ENCODE peak calls at places on chromosome 10, in four cellular contexts. L, R, P and F are unnamed samples.

GRCh38 chr10:116770281-116770680 is 27.9 kb upstream of the HSPA12A start:
- DNase-seq in L (no peak), R (no peak), P (no peak), F (no peak)

GRCh38 chr10:80413152-80413996 is 5.0 kb downstream of the PRXL2A start:
- DNase-seq in L (no peak), R (no peak), P (no peak), F (peak; percentile 21)

GRCh38 chr10:96225119-96225518 is 46.2 kb downstream of the BLNK start:
- DNase-seq in L (no peak), R (no peak), P (no peak), F (no peak)

GRCh38 chr10:52563361-52563760 is 209.2 kb downstream of the MBL2 start:
- DNase-seq in L (no peak), R (no peak), P (no peak), F (no peak)

GRCh38 chr10:48463318-48464003 is 141.4 kb downstream of the ARHGAP22 start:
- DNase-seq in L (no peak), R (no peak), P (peak; percentile 77), F (no peak)

GRCh38 chr10:43389867-43390266 is 18.4 kb downstream of the FXYD4 start:
- DNase-seq in L (no peak), R (no peak), P (peak; percentile 76), F (no peak)

GRCh38 chr10:787933-788651 is 98.6 kb upstream of the DIP2C start:
- DNase-seq in L (no peak), R (no peak), P (no peak), F (no peak)

GRCh38 chr10:59006511-59007306 is 169.7 kb upstream of the PHYHIPL start:
- DNase-seq in L (peak; percentile 86), R (no peak), P (no peak), F (no peak)

GRCh38 chr10:103768345-103768744 is 87.0 kb downstream of the SH3PXD2A start:
- DNase-seq in L (no peak), R (no peak), P (no peak), F (no peak)

GRCh38 chr10:22712959-22713852 is 1.2 kb downstream of the PIP4K2A start:
- DNase-seq in L (peak; percentile 29), R (peak; percentile 50), P (peak; percentile 58), F (peak; percentile 28)

GRCh38 chr10:45425628-45426563 is 51.9 kb downstream of the ALOX5 start:
- DNase-seq in L (no peak), R (no peak), P (no peak), F (no peak)

GRCh38 chr10:51770719-51771118 is 71.3 kb upstream of the CSTF2T start:
- DNase-seq in L (peak; percentile 1), R (no peak), P (no peak), F (no peak)

GRCh38 chr10:31419394-31420063 is 100.5 kb downstream of the ZEB1 start:
- DNase-seq in L (no peak), R (no peak), P (no peak), F (no peak)

GRCh38 chr10:28532509-28533314 is at the start of gene WAC:
- DNase-seq in L (peak; percentile 79), R (peak; percentile 84), P (peak; percentile 96), F (peak; percentile 97)

GRCh38 chr10:1531883-1532597 is 205.3 kb downstream of the ADARB2 start:
- DNase-seq in L (no peak), R (no peak), P (no peak), F (no peak)

GRCh38 chr10:33801705-33802104 is 467.2 kb upstream of the NRP1 start:
- DNase-seq in L (peak; percentile 85), R (no peak), P (no peak), F (no peak)

GRCh38 chr10:44788147-44788819 is 122.9 kb upstream of the TMEM72 start:
- DNase-seq in L (no peak), R (no peak), P (no peak), F (no peak)

GRCh38 chr10:57825015-57825414 is 442.7 kb downstream of the IPMK start:
- DNase-seq in L (no peak), R (no peak), P (no peak), F (no peak)

GRCh38 chr10:8060010-8060703 is 5.7 kb downstream of the GATA3 start:
- DNase-seq in L (no peak), R (no peak), P (no peak), F (no peak)

GRCh38 chr10:55822096-55822495 is 539.0 kb downstream of the ZWINT start:
- DNase-seq in L (no peak), R (no peak), P (no peak), F (peak; percentile 25)

GRCh38 chr10:55820071-55820470 is 541.0 kb downstream of the ZWINT start:
- DNase-seq in L (no peak), R (no peak), P (no peak), F (peak; percentile 45)

GRCh38 chr10:55820478-55820877 is 540.6 kb downstream of the ZWINT start:
- DNase-seq in L (no peak), R (no peak), P (no peak), F (no peak)
- TF ChIP-seq ELF4 in L (no peak), R (no peak), P (no peak), F (no peak)

GRCh38 chr10:128124813-128125403 is 1.3 kb downstream of the MKI67 start:
- DNase-seq in L (no peak), R (no peak), P (peak; percentile 12), F (no peak)
- TF ChIP-seq ELF4 in L (no peak), R (no peak), P (no peak), F (no peak)

DNA sequence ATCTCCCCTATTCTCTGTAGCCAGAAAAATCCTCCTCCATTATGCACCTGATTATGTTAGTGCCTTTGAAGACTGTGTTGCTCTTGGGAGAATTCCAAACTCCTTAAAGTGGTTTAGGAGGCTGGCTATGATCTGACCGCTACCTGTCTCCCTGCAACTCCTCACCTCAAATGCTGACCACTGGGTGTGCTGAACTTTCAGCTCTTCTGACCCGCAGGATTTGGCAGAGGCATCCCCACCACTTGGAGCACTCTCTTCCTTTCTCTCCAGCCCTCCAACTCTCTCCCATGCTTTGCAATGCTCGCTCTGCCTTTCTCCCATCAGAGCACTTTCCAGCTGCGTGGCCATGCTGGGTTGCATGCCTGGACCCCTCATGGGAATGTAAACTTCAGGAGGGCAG is 227.6 kb downstream of the RPS24 start:
- DNase-seq in L (no peak), R (no peak), P (no peak), F (no peak)
- TF ChIP-seq ELF4 in L (no peak), R (no peak), P (no peak), F (no peak)

GRCh38 chr10:50527438-50528043 is 96.2 kb downstream of the SGMS1 start:
- DNase-seq in L (no peak), R (no peak), P (peak; percentile 71), F (no peak)
- TF ChIP-seq ELF4 in L (no peak), R (no peak), P (no peak), F (no peak)